ENCODE peak calls at places on chromosome 19, in seven cellular contexts. X, D, T, M, W, I and G are unnamed samples.

GRCh38 chr19:28066988-28067387 is 1146.0 kb downstream of the UQCRFS1 start:
- DNase-seq in T (no peak), D (no peak), X (no peak), W (no peak), M (no peak), I (no peak), G (no peak)

GRCh38 chr19:56504581-56504980 is 3.1 kb upstream of the ZNF471 start:
- DNase-seq in W (peak), I (no peak), X (no peak), T (no peak), D (no peak), M (no peak), G (no peak)

GRCh38 chr19:51742736-51743288 is 8.9 kb downstream of the FPR1 start:
- DNase-seq in D (no peak), X (no peak), W (peak), T (no peak), I (no peak), M (no peak), G (no peak)

GRCh38 chr19:4277051-4277700 is 1.9 kb upstream of the SHD start:
- DNase-seq in I (no peak), D (no peak), X (no peak), W (no peak), T (no peak), M (no peak), G (no peak)

GRCh38 chr19:16436780-16437179 is 35.0 kb downstream of the EPS15L1 start:
- DNase-seq in D (no peak), W (peak), T (no peak), X (no peak), I (no peak), M (no peak), G (no peak)

GRCh38 chr19:41541990-41542584 is 33.9 kb upstream of the CEACAM21 start:
- DNase-seq in I (peak), D (peak), M (peak), X (peak), T (peak), W (no peak), G (peak)

GRCh38 chr19:1468274-1469199 is 10.5 kb downstream of the C19orf25 start:
- DNase-seq in W (no peak), X (no peak), D (no peak), T (no peak), I (peak), M (no peak), G (no peak)

GRCh38 chr19:7413629-7414028 is 64.9 kb downstream of the ARHGEF18 start:
- DNase-seq in M (no peak), X (no peak), T (no peak), W (no peak), D (no peak), I (no peak), G (no peak)

GRCh38 chr19:8673281-8673891 is 25.2 kb downstream of the ACTL9 start:
- DNase-seq in M (no peak), W (no peak), D (no peak), I (no peak), T (no peak), X (no peak), G (no peak)

GRCh38 chr19:35731779-35732405 is 10.4 kb downstream of the IGFLR1 start:
- DNase-seq in I (no peak), W (no peak), D (no peak), M (no peak), T (no peak), X (no peak), G (no peak)

GRCh38 chr19:58538257-58539168 is 5.4 kb upstream of the TRIM28 start:
- DNase-seq in T (no peak), D (no peak), X (no peak), M (no peak), W (no peak), I (peak), G (peak)

GRCh38 chr19:4730740-4731171 is 7.1 kb upstream of the DPP9 start:
- DNase-seq in W (no peak), D (peak), X (no peak), T (peak), I (peak), M (peak), G (peak)

GRCh38 chr19:6873708-6874431 is 13.5 kb upstream of the ADGRE1 start:
- DNase-seq in D (no peak), W (no peak), T (no peak), I (no peak), X (no peak), M (no peak), G (no peak)

GRCh38 chr19:13060964-13061927 is 41.4 kb downstream of the LYL1 start:
- DNase-seq in I (peak), D (peak), W (peak), X (peak), T (peak), M (peak), G (peak)

GRCh38 chr19:11437955-11438354 is 2.5 kb downstream of the PRKCSH start:
- DNase-seq in I (no peak), M (no peak), W (no peak), D (no peak), X (no peak), T (no peak), G (no peak)

GRCh38 chr19:7540761-7541480 is 5.4 kb downstream of the PNPLA6 start:
- DNase-seq in I (peak), W (peak), X (no peak), T (no peak), M (no peak), D (no peak), G (no peak)

GRCh38 chr19:9836021-9836420 is 903 bp downstream of the PIN1 start:
- DNase-seq in I (peak), X (no peak), W (peak), M (no peak), D (no peak), T (no peak), G (no peak)

GRCh38 chr19:43774103-43774939 is 6.5 kb downstream of the KCNN4 start:
- DNase-seq in X (no peak), D (no peak), T (no peak), W (peak), I (peak), M (no peak), G (no peak)

GRCh38 chr19:4369109-4369887 is 25.9 kb downstream of the MPND start:
- DNase-seq in T (peak), I (peak), X (peak), M (peak), W (peak), D (no peak), G (peak)